ENCODE peak calls at places on chromosome 14, in ten cellular contexts. F is activated naive CD4-positive, alpha-beta T cell treated with Interleukin-2 at 50 U/mL for 16 hours; C is stimulated activated CD4-positive, alpha-beta T cell treated with anti-CD3 and anti-CD28 coated beads, TNF-alpha, amount 100 ng/mL, for 48 hours; W is HT1080; O is AG04450; S is amygdala; K is mesendoderm; H is mucosa of descending colon; B is NCI-H1092 treated with DMSO at 0.1 percent for 48 hours; R is lower lobe of right lung. X is an unnamed sample.

GRCh38 chr14:73462815-73463214 is 4.5 kb upstream of the NUMB start:
- DNase-seq in C (no peak), B (peak), O (no peak), K (no peak), F (no peak), W (no peak), H (peak), S (no peak), R (no peak), X (no peak)

GRCh38 chr14:68819260-68819691 is 26.4 kb upstream of the ZFP36L1 start:
- DNase-seq in F (peak), K (peak), H (peak), O (no peak), W (peak), S (no peak), R (no peak), C (no peak), B (no peak), X (peak)

GRCh38 chr14:94021001-94021400 is 5.1 kb upstream of the OTUB2 start:
- DNase-seq in C (no peak), O (no peak), B (no peak), F (no peak), S (no peak), R (no peak), W (peak), K (no peak), H (no peak), X (no peak)

GRCh38 chr14:61476737-61477410 is 155.5 kb downstream of the PRKCH start:
- DNase-seq in H (peak), K (no peak), S (no peak), W (peak), C (no peak), R (no peak), B (no peak), O (peak), F (peak), X (no peak)

GRCh38 chr14:39451811-39452210 is 19.6 kb upstream of the FBXO33 start:
- DNase-seq in B (no peak), S (no peak), C (no peak), W (no peak), R (no peak), K (no peak), O (no peak), F (no peak), H (no peak), X (no peak)

GRCh38 chr14:104973215-104974145 is 4.7 kb downstream of the AHNAK2 start:
- DNase-seq in B (no peak), O (peak), H (peak), F (no peak), W (peak), K (peak), R (peak), C (no peak), S (no peak), X (peak)

GRCh38 chr14:74478996-74479635 is 14.0 kb downstream of the NPC2 start:
- DNase-seq in R (no peak), B (peak), H (no peak), W (peak), O (no peak), C (no peak), F (no peak), S (no peak), K (peak), X (no peak)

GRCh38 chr14:100037351-100037750 is 27.9 kb upstream of the EVL start:
- DNase-seq in S (no peak), O (no peak), K (no peak), R (no peak), F (no peak), B (no peak), C (no peak), H (no peak), W (no peak), X (no peak)

GRCh38 chr14:92747701-92748258 is 647 bp downstream of the LGMN start:
- DNase-seq in F (no peak), S (no peak), H (no peak), R (no peak), W (no peak), K (peak), B (no peak), O (no peak), C (no peak), X (no peak)

GRCh38 chr14:40188006-40188405 is 755.8 kb upstream of the FBXO33 start:
- DNase-seq in B (no peak), C (no peak), F (no peak), O (no peak), S (no peak), W (peak), R (no peak), K (no peak), H (no peak), X (no peak)

GRCh38 chr14:88503754-88504406 is 50.9 kb downstream of the PTPN21 start:
- DNase-seq in K (no peak), B (no peak), C (no peak), S (no peak), H (no peak), O (no peak), R (no peak), F (no peak), W (no peak), X (no peak)

GRCh38 chr14:101040538-101041442 is 137.3 kb upstream of the RTL1 start:
- DNase-seq in F (no peak), H (no peak), B (no peak), O (no peak), S (no peak), K (no peak), R (no peak), W (no peak), C (no peak), X (no peak)

GRCh38 chr14:68978550-68978911 is 571 bp downstream of the ACTN1 start:
- DNase-seq in H (peak), F (peak), S (no peak), K (peak), W (no peak), C (peak), O (no peak), R (peak), B (peak), X (peak)

GRCh38 chr14:53153702-53154112 is 584 bp upstream of the DDHD1 start:
- DNase-seq in R (no peak), H (no peak), B (no peak), F (peak), W (no peak), O (no peak), C (no peak), K (no peak), S (no peak), X (no peak)